ENCODE peak calls at places on chromosomes 3 and 15, in eight cellular contexts. Y, Z, Q, A, P, W, T and U are unnamed samples.

GRCh38 chr3:94137377-94137776 is 74.5 kb downstream of the NSUN3 start:
- DNase-seq in Y (no peak), Z (no peak), Q (no peak), A (no peak), P (no peak), W (no peak), T (no peak), U (no peak)

GRCh38 chr3:108505811-108506210 is 4.6 kb downstream of the MYH15 start:
- DNase-seq in Y (no peak), Z (no peak), Q (no peak), A (no peak), P (no peak), W (no peak), T (no peak), U (no peak)

GRCh38 chr15:40075298-40076044 is 33.2 kb downstream of the BMF start:
- DNase-seq in Y (no peak), Z (no peak), Q (no peak), A (no peak), P (no peak), W (no peak), T (no peak), U (no peak)

GRCh38 chr3:123807820-123808219 is 76.3 kb downstream of the MYLK start:
- DNase-seq in Y (no peak), Z (no peak), Q (no peak), A (no peak), P (no peak), W (peak; percentile 18), T (no peak), U (no peak)

GRCh38 chr3:151580592-151580991 is 119.7 kb upstream of the IGSF10 start:
- DNase-seq in Y (no peak), Z (no peak), Q (no peak), A (no peak), P (no peak), W (peak; percentile 38), T (peak; percentile 56), U (no peak)

GRCh38 chr3:126683506-126683905 is 20.5 kb upstream of the CHCHD6 start:
- DNase-seq in Y (no peak), Z (no peak), Q (no peak), A (no peak), P (no peak), W (no peak), T (no peak), U (no peak)

GRCh38 chr15:88621789-88622604 is 857 bp downstream of the AEN start:
- DNase-seq in Y (no peak), Z (no peak), Q (peak; percentile 60), A (no peak), P (peak; percentile 76), W (peak; percentile 45), T (no peak), U (peak; percentile 45)

GRCh38 chr15:43186003-43186353 is 775 bp downstream of the CCNDBP1 start:
- DNase-seq in Y (no peak), Z (no peak), Q (no peak), A (no peak), P (no peak), W (peak; percentile 10), T (no peak), U (no peak)

GRCh38 chr15:84982301-84982920 is 755 bp downstream of the PDE8A start:
- DNase-seq in Y (peak; percentile 32), Z (peak; percentile 58), Q (no peak), A (peak; percentile 82), P (peak; percentile 79), W (peak; percentile 59), T (no peak), U (peak; percentile 39)

GRCh38 chr3:41710646-41711388 is 251.1 kb downstream of the ULK4 start:
- DNase-seq in Y (peak; percentile 15), Z (no peak), Q (no peak), A (no peak), P (no peak), W (peak; percentile 13), T (peak; percentile 61), U (no peak)

GRCh38 chr3:159669024-159669476 is 319.6 kb upstream of the IL12A start:
- DNase-seq in Y (no peak), Z (no peak), Q (no peak), A (peak; percentile 73), P (no peak), W (peak; percentile 93), T (no peak), U (no peak)

GRCh38 chr3:160869825-160870224 is 113.8 kb downstream of the PPM1L start:
- DNase-seq in Y (no peak), Z (peak; percentile 20), Q (no peak), A (no peak), P (no peak), W (no peak), T (peak; percentile 6), U (no peak)

GRCh38 chr15:73941044-73941443 is 14.8 kb downstream of the LOXL1 start:
- DNase-seq in Y (no peak), Z (no peak), Q (no peak), A (peak; percentile 54), P (no peak), W (peak; percentile 14), T (peak; percentile 74), U (no peak)

GRCh38 chr3:94028093-94028837 is at the start of gene STX19:
- DNase-seq in Y (no peak), Z (no peak), Q (no peak), A (no peak), P (no peak), W (no peak), T (no peak), U (no peak)

GRCh38 chr15:59918994-59919951 is 84.8 kb upstream of the FOXB1 start:
- DNase-seq in Y (no peak), Z (no peak), Q (no peak), A (no peak), P (peak; percentile 73), W (peak; percentile 47), T (no peak), U (no peak)

GRCh38 chr3:158700559-158700958 is 28.1 kb upstream of the LXN start:
- DNase-seq in Y (no peak), Z (no peak), Q (no peak), A (no peak), P (no peak), W (no peak), T (no peak), U (no peak)

GRCh38 chr3:129576514-129577345 is 29.7 kb downstream of the PLXND1 start:
- DNase-seq in Y (no peak), Z (no peak), Q (no peak), A (peak; percentile 88), P (peak; percentile 72), W (no peak), T (no peak), U (peak; percentile 79)

GRCh38 chr3:158226429-158226828 is 116.5 kb downstream of the RSRC1 start:
- DNase-seq in Y (no peak), Z (no peak), Q (no peak), A (no peak), P (no peak), W (no peak), T (no peak), U (no peak)

GRCh38 chr15:25803541-25803940 is 59.6 kb downstream of the ATP10A start:
- DNase-seq in Y (no peak), Z (no peak), Q (peak; percentile 85), A (peak; percentile 36), P (no peak), W (no peak), T (no peak), U (no peak)